ENCODE peak calls at places on chromosomes 7 and 10, in eight cellular contexts. U is stomach, Z is tibial nerve, E is H9, M is IMR-90, G is left lung, K is uterus, T is esophagus squamous epithelium. Y is an unnamed sample.

GRCh38 chr7:116261904-116262303 is 51.6 kb downstream of the TES start:
- DNase-seq in U (no peak), Z (no peak), E (no peak), M (no peak), G (no peak), K (no peak), T (no peak), Y (no peak)

GRCh38 chr10:48255722-48256121 is 18.8 kb downstream of the FRMPD2 start:
- DNase-seq in U (no peak), Z (no peak), E (no peak), M (no peak), G (no peak), K (no peak), T (no peak), Y (no peak)

GRCh38 chr7:148303295-148304013 is 287.1 kb upstream of the C7orf33 start:
- DNase-seq in U (no peak), Z (peak; percentile 67), E (no peak), M (no peak), G (peak; percentile 35), K (peak; percentile 70), T (peak; percentile 21), Y (no peak)

GRCh38 chr10:104011904-104012303 is 45.0 kb downstream of the SLK start:
- DNase-seq in U (no peak), Z (no peak), E (no peak), M (no peak), G (no peak), K (no peak), T (no peak), Y (no peak)

GRCh38 chr10:103111031-103111917 is 81.8 kb downstream of the NT5C2 start:
- DNase-seq in U (no peak), Z (no peak), E (no peak), M (peak; percentile 44), G (no peak), K (no peak), T (no peak), Y (no peak)

GRCh38 chr7:81846398-81846797 is 76.6 kb upstream of the HGF start:
- DNase-seq in U (no peak), Z (no peak), E (no peak), M (peak; percentile 74), G (peak; percentile 35), K (no peak), T (no peak), Y (no peak)

GRCh38 chr10:36096571-36096970 is 454.5 kb upstream of the FZD8 start:
- DNase-seq in U (no peak), Z (no peak), E (no peak), M (peak; percentile 63), G (no peak), K (no peak), T (no peak), Y (no peak)

GRCh38 chr7:150992833-150993302 is 2.1 kb downstream of the NOS3 start:
- DNase-seq in U (no peak), Z (no peak), E (peak; percentile 91), M (no peak), G (no peak), K (peak; percentile 63), T (no peak), Y (no peak)

GRCh38 chr7:51066405-51066882 is 250.2 kb downstream of the COBL start:
- DNase-seq in U (peak; percentile 49), Z (no peak), E (no peak), M (no peak), G (no peak), K (no peak), T (no peak), Y (no peak)

GRCh38 chr10:86758231-86759072 is 2.0 kb downstream of the BMPR1A start:
- DNase-seq in U (no peak), Z (no peak), E (no peak), M (peak; percentile 25), G (no peak), K (no peak), T (no peak), Y (no peak)

GRCh38 chr10:50260791-50261281 is 9.5 kb upstream of the ASAH2 start:
- DNase-seq in U (no peak), Z (no peak), E (no peak), M (peak; percentile 11), G (no peak), K (no peak), T (no peak), Y (no peak)

GRCh38 chr7:36348256-36348655 is 41.4 kb upstream of the ANLN start:
- DNase-seq in U (no peak), Z (no peak), E (no peak), M (peak; percentile 59), G (no peak), K (no peak), T (no peak), Y (no peak)

GRCh38 chr10:77643795-77644468 is 6.3 kb upstream of the KCNMA1 start:
- DNase-seq in U (peak; percentile 40), Z (no peak), E (peak; percentile 73), M (peak; percentile 73), G (no peak), K (peak; percentile 41), T (no peak), Y (no peak)

GRCh38 chr7:4819450-4820404 is 42.1 kb downstream of the PAPOLB start:
- DNase-seq in U (no peak), Z (no peak), E (peak; percentile 20), M (no peak), G (no peak), K (no peak), T (no peak), Y (no peak)

GRCh38 chr7:98548981-98549380 is 68.1 kb upstream of the NPTX2 start:
- DNase-seq in U (no peak), Z (no peak), E (no peak), M (no peak), G (no peak), K (no peak), T (no peak), Y (no peak)

GRCh38 chr10:29473411-29474100 is 161.2 kb downstream of the SVIL start:
- DNase-seq in U (no peak), Z (no peak), E (no peak), M (peak; percentile 14), G (no peak), K (no peak), T (no peak), Y (no peak)

GRCh38 chr10:28179490-28180099 is 123.3 kb downstream of the MPP7 start:
- DNase-seq in U (no peak), Z (no peak), E (no peak), M (peak; percentile 62), G (no peak), K (peak; percentile 21), T (no peak), Y (no peak)

GRCh38 chr10:122206471-122207065 is 64.5 kb upstream of the BTBD16 start:
- DNase-seq in U (no peak), Z (no peak), E (no peak), M (peak; percentile 26), G (no peak), K (no peak), T (no peak), Y (no peak)
- TF ChIP-seq CTCF in U (no peak), Z (no peak), E (peak; percentile 23), M (peak; percentile 12), G (no peak), K (no peak), T (no peak), Y (no peak)

GRCh38 chr7:56051339-56052191 is at the start of the genes CCT6A and PSPH:
- DNase-seq in U (peak; percentile 98), Z (peak; percentile 95), E (peak; percentile 98), M (peak; percentile 98), G (peak; percentile 98), K (peak; percentile 97), T (peak; percentile 82), Y (peak; percentile 85)

GRCh38 chr7:56051053-56051338 is 248 bp downstream of the PSPH start:
- DNase-seq in U (no peak), Z (no peak), E (no peak), M (no peak), G (no peak), K (no peak), T (no peak), Y (no peak)

GRCh38 chr7:56045796-56046195 is 5.4 kb downstream of the PSPH start:
- DNase-seq in U (no peak), Z (no peak), E (no peak), M (no peak), G (peak; percentile 8), K (no peak), T (no peak), Y (no peak)

GRCh38 chr7:56048245-56048644 is 3.0 kb downstream of the PSPH start:
- DNase-seq in U (no peak), Z (no peak), E (no peak), M (no peak), G (no peak), K (no peak), T (no peak), Y (no peak)

GRCh38 chr7:56046728-56047445 is 4.4 kb downstream of the PSPH start:
- DNase-seq in U (peak; percentile 44), Z (no peak), E (no peak), M (peak; percentile 88), G (no peak), K (no peak), T (no peak), Y (no peak)
- H3K27ac ChIP-seq in U (peak overlapping the region; percentile 77), Z (no peak overlapping the region), E (no peak overlapping the region), M (peak overlapping the region; percentile 91), G (peak overlapping the region; percentile 58), K (peak overlapping the region; percentile 81), T (peak overlapping the region; percentile 66), Y (no peak overlapping the region)

DNA sequence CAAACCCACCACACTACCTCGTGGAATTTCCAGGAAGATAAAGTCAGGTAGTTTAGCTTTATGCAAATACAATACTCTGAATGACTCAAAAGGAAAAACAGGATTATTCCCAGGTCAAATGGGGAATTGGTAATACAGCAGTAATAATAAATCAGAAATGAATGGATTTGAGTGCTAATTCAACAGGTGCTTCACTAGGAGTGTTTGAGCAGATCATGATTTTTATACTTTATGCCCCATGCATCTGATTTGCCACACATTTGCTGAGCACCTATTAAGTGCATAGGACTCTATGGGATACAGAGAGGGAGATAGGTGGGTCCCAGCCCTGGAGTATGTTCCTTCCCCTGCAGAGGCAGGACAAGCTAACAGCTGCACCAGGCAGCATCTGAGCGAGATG is 381.4 kb upstream of the PODXL start:
- DNase-seq in U (no peak), Z (no peak), E (no peak), M (no peak), G (no peak), K (no peak), T (no peak), Y (no peak)
- H3K9me3 ChIP-seq in U (no peaks in the 10 kb centered on the region), Z (no peaks in the 10 kb centered on the region), E (no peaks in the 10 kb centered on the region), M (no peaks in the 10 kb centered on the region), G (no peaks in the 10 kb centered on the region), K (no peaks in the 10 kb centered on the region), T (no peaks in the 10 kb centered on the region), Y (no peaks in the 10 kb centered on the region)

GRCh38 chr7:155579565-155579964 is 33.2 kb upstream of the CNPY1 start:
- DNase-seq in U (no peak), Z (no peak), E (no peak), M (no peak), G (peak; percentile 13), K (no peak), T (no peak), Y (no peak)

GRCh38 chr7:155576900-155577508 is 30.6 kb upstream of the CNPY1 start:
- DNase-seq in U (peak; percentile 41), Z (no peak), E (no peak), M (no peak), G (no peak), K (no peak), T (no peak), Y (no peak)

GRCh38 chr7:155577509-155577905 is 31.1 kb upstream of the CNPY1 start:
- DNase-seq in U (no peak), Z (no peak), E (no peak), M (no peak), G (peak; percentile 21), K (no peak), T (no peak), Y (no peak)

GRCh38 chr7:155576416-155576815 is 30.1 kb upstream of the CNPY1 start:
- DNase-seq in U (no peak), Z (no peak), E (no peak), M (no peak), G (peak; percentile 44), K (no peak), T (no peak), Y (no peak)

GRCh38 chr7:155578016-155578415 is 31.7 kb upstream of the CNPY1 start:
- DNase-seq in U (no peak), Z (no peak), E (no peak), M (no peak), G (peak; percentile 3), K (no peak), T (no peak), Y (no peak)
- TF ChIP-seq CTCF in U (no peak), Z (no peak), E (no peak), M (no peak), G (no peak), K (no peak), T (no peak), Y (no peak)

Y was measured in CD4-positive, alpha-beta T cell.